ENCODE peak calls at places on chromosomes 11 and 22, in five cellular contexts. T is GM23338, M is H1, F is GM12878, R is K562. X is an unnamed sample.

GRCh38 chr11:12126352-12127019 is 16.1 kb downstream of the MICAL2 start:
- DNase-seq in T (no peak), F (no peak), R (peak; percentile 36), M (no peak), X (no peak)

GRCh38 chr11:85947431-85948272 is 92.5 kb downstream of the CCDC83 start:
- DNase-seq in R (no peak), T (no peak), M (no peak), F (no peak), X (no peak)

GRCh38 chr11:113035708-113036107 is 74.5 kb downstream of the NCAM1 start:
- DNase-seq in M (no peak), F (no peak), R (no peak), T (no peak), X (no peak)

GRCh38 chr11:121514998-121515671 is 62.4 kb upstream of the SORL1-AS1 start:
- DNase-seq in T (no peak), R (no peak), F (no peak), M (no peak), X (no peak)

GRCh38 chr11:102473543-102473942 is 21.0 kb upstream of the TMEM123 start:
- DNase-seq in M (no peak), T (no peak), R (no peak), F (no peak), X (no peak)

GRCh38 chr11:113773092-113773415 is 438 bp downstream of the ZW10 start:
- DNase-seq in T (peak; percentile 57), R (peak; percentile 50), F (no peak), M (no peak), X (peak; percentile 6)

GRCh38 chr11:17076517-17077239 is 789 bp downstream of the RPS13 start:
- DNase-seq in T (no peak), R (no peak), F (no peak), M (no peak), X (no peak)

GRCh38 chr11:129992161-129992944 is 10.3 kb downstream of the PRDM10 start:
- DNase-seq in T (peak; percentile 93), F (no peak), M (no peak), R (peak; percentile 57), X (peak; percentile 82)

GRCh38 chr11:61627831-61628753 is 47.2 kb upstream of the SYT7 start:
- DNase-seq in M (no peak), T (peak; percentile 88), F (no peak), R (peak; percentile 74), X (peak; percentile 57)

GRCh38 chr11:132289590-132290256 is 919.3 kb downstream of the NTM start:
- DNase-seq in M (no peak), F (no peak), T (no peak), R (no peak), X (no peak)

GRCh38 chr22:37043828-37044538 is 7.6 kb upstream of the KCTD17 start:
- DNase-seq in M (no peak), T (peak; percentile 68), F (no peak), R (peak; percentile 74), X (peak; percentile 77)

GRCh38 chr11:33500865-33501479 is 199.7 kb downstream of the C11orf91 start:
- DNase-seq in F (no peak), T (peak; percentile 75), M (no peak), R (peak; percentile 24), X (peak; percentile 9)

GRCh38 chr11:111422494-111423249 is 43.6 kb upstream of the POU2AF1 start:
- DNase-seq in T (peak; percentile 90), M (peak; percentile 56), F (no peak), R (peak; percentile 51), X (peak; percentile 82)

GRCh38 chr11:57646756-57647303 is 2.9 kb downstream of the YPEL4 start:
- DNase-seq in R (no peak), M (no peak), F (no peak), T (peak; percentile 61), X (no peak)

GRCh38 chr11:101019870-101020269 is 109.7 kb downstream of the PGR start:
- DNase-seq in M (no peak), R (no peak), T (no peak), F (no peak), X (no peak)

GRCh38 chr11:64016512-64016911 is 19.2 kb upstream of the FLRT1 start:
- DNase-seq in F (no peak), R (no peak), T (no peak), M (no peak), X (no peak)

GRCh38 chr11:3101921-3102640 is 44.9 kb upstream of the CARS1 start:
- DNase-seq in F (no peak), M (no peak), T (no peak), R (no peak), X (no peak)

DNA sequence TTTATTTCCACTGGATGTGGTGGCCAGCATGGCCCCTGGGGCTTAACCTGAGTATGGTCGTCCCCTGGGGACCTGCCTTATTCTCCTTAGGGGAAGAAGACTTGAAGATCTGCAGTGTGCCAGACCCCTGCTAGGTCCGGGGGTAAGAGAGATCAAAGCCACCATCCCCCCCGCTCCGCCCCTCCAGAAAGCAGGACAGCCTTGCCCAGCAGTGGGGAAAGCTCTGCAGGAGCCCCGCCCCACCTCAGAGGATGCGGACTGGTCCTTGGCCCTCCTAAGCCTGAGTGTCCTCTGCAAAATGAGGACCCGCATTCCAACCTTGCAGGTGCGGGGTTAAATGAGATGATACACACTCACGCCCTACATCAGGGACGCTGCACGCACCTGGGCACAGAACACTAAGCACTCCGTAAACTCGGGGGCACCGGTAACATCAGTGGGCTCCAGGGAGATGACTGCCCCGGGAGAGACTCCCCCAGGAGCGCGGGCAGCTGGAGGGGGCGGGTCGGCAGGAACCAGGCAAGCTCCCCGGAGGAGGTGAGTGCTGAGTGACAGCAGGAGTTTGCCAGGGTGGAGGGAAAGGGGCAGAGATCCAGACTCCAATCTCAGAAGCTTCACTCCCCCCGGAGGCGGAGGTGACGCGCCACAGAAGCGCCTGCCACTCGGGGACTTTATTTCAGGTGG is 564 bp upstream of the ANO1 start:
- DNase-seq in T (peak; percentile 40), F (no peak), R (no peak), M (no peak), X (no peak)
- TF ChIP-seq EZH2 in T (peak; percentile 67), F (no peak), R (no peak), M (peak; percentile 69), X (no peak)

GRCh38 chr11:45872513-45873356 is 12.7 kb upstream of the MAPK8IP1 start:
- DNase-seq in M (peak; percentile 73), T (peak; percentile 95), R (peak; percentile 81), F (no peak), X (peak; percentile 29)
- TF ChIP-seq CREB1 in M (peak; percentile 37), T (peak; percentile 14), R (no peak), F (no peak), X (no peak)

GRCh38 chr11:104728927-104729326 is 169.3 kb downstream of the CASP12 start:
- DNase-seq in F (no peak), M (no peak), R (no peak), T (no peak), X (no peak)

GRCh38 chr11:104727095-104727494 is 171.2 kb downstream of the CASP12 start:
- DNase-seq in M (no peak), F (no peak), T (no peak), R (no peak), X (no peak)

GRCh38 chr11:104731890-104732289 is 166.4 kb downstream of the CASP12 start:
- DNase-seq in R (no peak), T (no peak), F (no peak), M (no peak), X (no peak)

DNA sequence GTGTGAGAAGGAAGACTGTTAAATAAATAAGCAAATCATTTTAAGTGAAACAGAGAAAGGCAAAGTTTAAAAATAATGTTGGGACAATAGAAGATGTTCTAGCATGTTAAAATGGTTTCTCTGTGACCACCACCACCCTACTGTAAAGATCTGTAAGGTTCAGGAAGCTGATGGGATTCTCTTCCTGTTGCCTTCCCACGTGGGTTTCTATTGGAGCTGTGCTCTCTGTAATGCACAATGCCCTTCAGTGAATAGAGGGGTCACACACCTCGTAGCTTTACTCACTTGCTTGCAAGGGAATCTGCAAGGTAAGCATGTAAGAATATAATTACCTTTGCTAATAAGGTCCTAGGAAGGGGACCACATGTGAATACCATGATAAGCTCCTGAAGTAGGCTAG is 170.5 kb downstream of the CASP12 start:
- DNase-seq in T (no peak), R (no peak), M (no peak), F (no peak), X (no peak)
- TF ChIP-seq EZH2 in T (no peak), R (no peak), M (no peak), F (no peak), X (no peak)

GRCh38 chr22:31142285-31142684 is 2.0 kb upstream of the PLA2G3 start:
- DNase-seq in M (no peak), F (no peak), T (no peak), R (no peak), X (no peak)

GRCh38 chr22:31141551-31141950 is 1.2 kb upstream of the PLA2G3 start:
- DNase-seq in M (no peak), R (no peak), F (no peak), T (no peak), X (no peak)

GRCh38 chr22:31143537-31143936 is 3.2 kb upstream of the PLA2G3 start:
- DNase-seq in T (no peak), R (no peak), M (no peak), F (no peak), X (no peak)

GRCh38 chr22:31143038-31143437 is 2.7 kb upstream of the PLA2G3 start:
- DNase-seq in T (no peak), F (no peak), M (no peak), R (no peak), X (no peak)

DNA sequence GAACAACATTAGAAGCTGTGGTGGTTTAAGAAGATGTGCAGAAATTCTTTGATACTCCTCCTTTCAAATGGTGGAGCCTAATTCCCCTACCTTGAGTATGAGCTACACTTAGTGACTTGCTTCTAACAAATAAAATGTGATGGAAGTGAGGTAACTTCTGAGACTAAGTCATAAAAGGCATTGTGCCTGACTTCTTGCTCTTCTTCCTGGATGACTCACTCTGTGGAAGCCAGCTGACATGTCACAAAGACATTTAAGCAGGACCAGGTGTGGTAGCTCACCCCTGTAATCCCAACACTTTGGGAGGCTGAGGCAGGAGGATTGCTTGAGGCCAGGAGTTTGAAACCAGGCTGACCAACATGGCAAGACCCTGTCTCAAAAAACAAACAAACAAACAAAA is 3.9 kb upstream of the PLA2G3 start:
- DNase-seq in F (no peak), M (no peak), R (no peak), T (no peak), X (no peak)
- TF ChIP-seq CREB1 in F (no peak), M (no peak), R (no peak), T (no peak), X (no peak)

DNA sequence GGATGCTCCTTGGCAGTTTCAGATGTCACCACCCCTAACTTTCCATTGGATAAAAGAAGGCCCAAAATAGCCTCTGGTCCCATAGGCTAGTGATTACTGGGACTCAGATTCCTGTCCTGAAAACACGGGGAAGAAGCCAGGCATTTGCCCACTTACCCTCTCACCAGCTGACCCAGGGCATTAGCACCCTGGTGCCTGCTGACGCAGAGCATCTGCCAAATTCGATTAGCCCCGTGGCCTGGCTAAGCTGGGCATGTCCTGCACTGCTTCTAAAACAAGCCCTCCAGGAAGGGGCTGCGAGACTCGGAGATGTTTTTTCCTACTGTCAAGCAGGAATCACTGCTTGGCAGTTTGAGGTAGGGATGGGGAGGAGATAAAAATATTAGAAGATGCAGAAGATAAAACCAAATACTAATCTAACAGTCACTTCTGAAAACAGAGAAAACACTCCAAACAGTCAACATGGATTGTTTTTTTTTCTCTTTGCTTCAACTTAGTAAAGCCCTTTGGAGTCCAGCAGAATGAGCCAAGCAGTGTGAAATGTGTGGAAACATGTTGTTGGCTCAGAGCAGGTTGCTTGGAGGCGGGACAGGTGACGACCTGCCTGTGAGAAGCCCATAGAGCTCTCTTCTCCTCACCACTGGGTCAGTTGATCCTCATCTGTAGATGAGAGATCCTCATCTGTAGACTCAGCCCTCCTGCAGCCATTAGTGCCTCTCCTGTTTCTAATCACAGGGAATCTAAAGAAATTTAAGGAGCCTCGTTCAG is 54.0 kb downstream of the BDNF start:
- DNase-seq in F (no peak), T (no peak), M (no peak), R (no peak), X (no peak)
- TF ChIP-seq EZH2 in F (no peak), T (no peak), M (no peak), R (no peak), X (no peak)

X was measured in HepG2.